ENCODE peak calls at places on chromosome 9, in five cellular contexts. K is Panc1; G is NCI-H2029; X is MCF 10A; V is CD4-positive, alpha-beta T cell. I is an unnamed sample.

GRCh38 chr9:122477346-122477745 is 380 bp downstream of the OR1J1 start:
- DNase-seq in K (no peak), G (no peak), X (no peak), V (no peak), I (no peak)

GRCh38 chr9:13513710-13514444 is 234.4 kb upstream of the MPDZ start:
- DNase-seq in K (no peak), G (no peak), X (peak; percentile 69), V (no peak), I (peak; percentile 22)

GRCh38 chr9:93090091-93090655 is 5.8 kb upstream of the CARD19 start:
- DNase-seq in K (no peak), G (no peak), X (no peak), V (no peak), I (no peak)

GRCh38 chr9:108049026-108049591 is 559.5 kb upstream of the KLF4 start:
- DNase-seq in K (peak; percentile 91), G (no peak), X (peak; percentile 94), V (no peak), I (no peak)

GRCh38 chr9:131606896-131607567 is 61.7 kb downstream of the PRRT1B start:
- DNase-seq in K (no peak), G (no peak), X (no peak), V (no peak), I (no peak)

GRCh38 chr9:82601272-82601835 is 461.6 kb downstream of the RASEF start:
- DNase-seq in K (no peak), G (no peak), X (no peak), V (no peak), I (no peak)

GRCh38 chr9:114746591-114746990 is 59.2 kb downstream of the TNFSF15 start:
- DNase-seq in K (no peak), G (no peak), X (no peak), V (no peak), I (peak; percentile 44)

GRCh38 chr9:36470891-36471290 is 70.8 kb upstream of the RNF38 start:
- DNase-seq in K (no peak), G (peak; percentile 54), X (peak; percentile 62), V (peak; percentile 38), I (no peak)

GRCh38 chr9:33649463-33649862 is 125.4 kb downstream of the ANKRD18B start:
- DNase-seq in K (no peak), G (no peak), X (no peak), V (no peak), I (no peak)

GRCh38 chr9:2319421-2319820 is 302.2 kb upstream of the VLDLR start:
- DNase-seq in K (no peak), G (no peak), X (no peak), V (no peak), I (no peak)

GRCh38 chr9:93097496-93098205 is 1.6 kb downstream of the CARD19 start:
- DNase-seq in K (no peak), G (no peak), X (no peak), V (no peak), I (no peak)

GRCh38 chr9:3054017-3054586 is 210.2 kb upstream of the PUM3 start:
- DNase-seq in K (no peak), G (no peak), X (no peak), V (no peak), I (no peak)

I was measured in NCI-H1092.